ENCODE peak calls at places on chromosomes 3 and 15, in six cellular contexts. One of them, this sample, is unnamed. For H3K4me1, the result is how much of the 10 kb centered on the place peaks cover.

GRCh38 chr15:69163124-69163669 is 2.8 kb downstream of the GLCE start:
- DNase-seq in IMR-90: no peak
- DNase-seq in colonic mucosa: no peak
- DNase-seq in cardiac muscle cell: no peak
- DNase-seq in GM12878: no peak
- DNase-seq in trophoblast cell: no peak
- DNase-seq in this sample: no peak

GRCh38 chr3:150451329-150452084 is 43.4 kb downstream of the TSC22D2 start:
- DNase-seq in IMR-90: no peak
- DNase-seq in GM12878: no peak
- DNase-seq in trophoblast cell: no peak
- DNase-seq in colonic mucosa: no peak
- DNase-seq in cardiac muscle cell: peak
- DNase-seq in this sample: no peak

GRCh38 chr3:119149484-119149883 is 3.5 kb downstream of the TEX55 start:
- DNase-seq in IMR-90: peak
- DNase-seq in trophoblast cell: no peak
- DNase-seq in colonic mucosa: no peak
- DNase-seq in cardiac muscle cell: no peak
- DNase-seq in GM12878: no peak
- DNase-seq in this sample: no peak

GRCh38 chr15:78316211-78317077 is 17.0 kb upstream of the SKIC8 start:
- DNase-seq in colonic mucosa: peak
- DNase-seq in IMR-90: no peak
- DNase-seq in cardiac muscle cell: no peak
- DNase-seq in GM12878: no peak
- DNase-seq in trophoblast cell: no peak
- DNase-seq in this sample: no peak

GRCh38 chr3:138066383-138066782 is 49.0 kb downstream of the DZIP1L start:
- DNase-seq in GM12878: no peak
- DNase-seq in cardiac muscle cell: no peak
- DNase-seq in colonic mucosa: no peak
- DNase-seq in trophoblast cell: no peak
- DNase-seq in IMR-90: no peak
- DNase-seq in this sample: no peak

GRCh38 chr3:141271279-141272033 is 39.8 kb downstream of the PXYLP1 start:
- DNase-seq in GM12878: no peak
- DNase-seq in cardiac muscle cell: no peak
- DNase-seq in trophoblast cell: no peak
- DNase-seq in IMR-90: no peak
- DNase-seq in colonic mucosa: no peak
- DNase-seq in this sample: no peak

GRCh38 chr3:123610331-123610730 is 25.5 kb upstream of the HACD2 start:
- DNase-seq in IMR-90: no peak
- DNase-seq in colonic mucosa: no peak
- DNase-seq in trophoblast cell: no peak
- DNase-seq in cardiac muscle cell: no peak
- DNase-seq in GM12878: no peak
- DNase-seq in this sample: no peak

GRCh38 chr3:146781059-146781458 is 175.9 kb upstream of the PLSCR5 start:
- DNase-seq in IMR-90: no peak
- DNase-seq in colonic mucosa: no peak
- DNase-seq in GM12878: no peak
- DNase-seq in trophoblast cell: no peak
- DNase-seq in cardiac muscle cell: no peak
- DNase-seq in this sample: no peak

GRCh38 chr3:149151843-149152242 is 22.4 kb downstream of the HPS3 start:
- DNase-seq in trophoblast cell: no peak
- DNase-seq in cardiac muscle cell: no peak
- DNase-seq in GM12878: no peak
- DNase-seq in IMR-90: peak
- DNase-seq in colonic mucosa: no peak
- DNase-seq in this sample: no peak

GRCh38 chr3:41598804-41599481 is 363.0 kb downstream of the ULK4 start:
- DNase-seq in trophoblast cell: no peak
- DNase-seq in GM12878: no peak
- DNase-seq in IMR-90: peak
- DNase-seq in cardiac muscle cell: no peak
- DNase-seq in colonic mucosa: no peak
- DNase-seq in this sample: no peak

GRCh38 chr3:176574736-176575135 is 622.5 kb downstream of the TBL1XR1 start:
- DNase-seq in cardiac muscle cell: no peak
- DNase-seq in colonic mucosa: no peak
- DNase-seq in trophoblast cell: no peak
- DNase-seq in IMR-90: no peak
- DNase-seq in GM12878: no peak
- DNase-seq in this sample: peak

GRCh38 chr3:127388412-127388811 is 100.6 kb upstream of the PRR20G start:
- DNase-seq in cardiac muscle cell: no peak
- DNase-seq in GM12878: no peak
- DNase-seq in trophoblast cell: no peak
- DNase-seq in colonic mucosa: no peak
- DNase-seq in IMR-90: no peak
- DNase-seq in this sample: no peak

GRCh38 chr3:124558898-124559649 is 171.2 kb upstream of the UMPS start:
- DNase-seq in GM12878: no peak
- DNase-seq in cardiac muscle cell: peak
- DNase-seq in trophoblast cell: no peak
- DNase-seq in colonic mucosa: peak
- DNase-seq in IMR-90: peak
- DNase-seq in this sample: peak

GRCh38 chr3:85726241-85726640 is 767.5 kb downstream of the CADM2 start:
- DNase-seq in trophoblast cell: no peak
- DNase-seq in GM12878: no peak
- DNase-seq in colonic mucosa: no peak
- DNase-seq in IMR-90: peak
- DNase-seq in cardiac muscle cell: no peak
- DNase-seq in this sample: peak

GRCh38 chr3:23959147-23959900 is 14.2 kb downstream of the NR1D2 start:
- DNase-seq in cardiac muscle cell: no peak
- DNase-seq in GM12878: no peak
- DNase-seq in IMR-90: peak
- DNase-seq in colonic mucosa: no peak
- DNase-seq in trophoblast cell: peak
- DNase-seq in this sample: peak

GRCh38 chr3:88000853-88001252 is 58.0 kb downstream of the CGGBP1 start:
- DNase-seq in cardiac muscle cell: peak
- DNase-seq in IMR-90: no peak
- DNase-seq in trophoblast cell: peak
- DNase-seq in GM12878: no peak
- DNase-seq in colonic mucosa: no peak
- DNase-seq in this sample: no peak

GRCh38 chr3:59084598-59084997 is 34.8 kb upstream of the CFAP20DC start:
- DNase-seq in colonic mucosa: no peak
- DNase-seq in cardiac muscle cell: no peak
- DNase-seq in trophoblast cell: no peak
- DNase-seq in GM12878: no peak
- DNase-seq in IMR-90: no peak
- DNase-seq in this sample: peak

GRCh38 chr15:76312540-76313174 is 1.4 kb upstream of the ETFA start:
- DNase-seq in IMR-90: peak
- DNase-seq in cardiac muscle cell: no peak
- DNase-seq in colonic mucosa: no peak
- DNase-seq in GM12878: no peak
- DNase-seq in trophoblast cell: peak
- DNase-seq in this sample: peak

GRCh38 chr3:158809642-158810041 is 7.8 kb downstream of the MFSD1 start:
- DNase-seq in cardiac muscle cell: no peak
- DNase-seq in colonic mucosa: no peak
- DNase-seq in GM12878: no peak
- DNase-seq in IMR-90: peak
- DNase-seq in trophoblast cell: no peak
- DNase-seq in this sample: no peak

GRCh38 chr15:75836953-75837321 is 6.3 kb upstream of the UBE2Q2 start:
- DNase-seq in colonic mucosa: no peak
- DNase-seq in cardiac muscle cell: no peak
- DNase-seq in GM12878: peak
- DNase-seq in IMR-90: peak
- DNase-seq in trophoblast cell: no peak
- DNase-seq in this sample: peak

GRCh38 chr3:36944012-36944640 is 728 bp downstream of the TRANK1 start:
- DNase-seq in cardiac muscle cell: peak
- DNase-seq in IMR-90: peak
- DNase-seq in colonic mucosa: peak
- DNase-seq in trophoblast cell: peak
- DNase-seq in GM12878: no peak
- DNase-seq in this sample: peak

GRCh38 chr3:129855454-129856419 is 37.8 kb downstream of the TMCC1 start:
- DNase-seq in IMR-90: peak
- DNase-seq in cardiac muscle cell: no peak
- DNase-seq in trophoblast cell: no peak
- DNase-seq in colonic mucosa: no peak
- DNase-seq in GM12878: no peak
- DNase-seq in this sample: no peak

GRCh38 chr15:33195283-33195682 is 769 bp upstream of the FMN1 start:
- DNase-seq in IMR-90: no peak
- DNase-seq in cardiac muscle cell: no peak
- DNase-seq in trophoblast cell: no peak
- DNase-seq in colonic mucosa: no peak
- DNase-seq in GM12878: no peak
- DNase-seq in this sample: no peak

GRCh38 chr3:131728898-131729297 is 226.1 kb upstream of the MRPL3 start:
- DNase-seq in GM12878: no peak
- DNase-seq in trophoblast cell: peak
- DNase-seq in colonic mucosa: no peak
- DNase-seq in IMR-90: no peak
- DNase-seq in cardiac muscle cell: no peak
- DNase-seq in this sample: no peak

GRCh38 chr3:195746751-195747150 is 26.0 kb downstream of the MUC20 start:
- DNase-seq in GM12878: no peak
- DNase-seq in trophoblast cell: no peak
- DNase-seq in colonic mucosa: no peak
- DNase-seq in IMR-90: no peak
- DNase-seq in cardiac muscle cell: no peak
- DNase-seq in this sample: no peak

GRCh38 chr3:6825527-6825926 is 35.4 kb upstream of the GRM7 start:
- DNase-seq in cardiac muscle cell: no peak
- DNase-seq in GM12878: no peak
- DNase-seq in colonic mucosa: no peak
- DNase-seq in IMR-90: no peak
- DNase-seq in trophoblast cell: no peak
- DNase-seq in this sample: no peak

GRCh38 chr3:179956416-179956830 is 80.3 kb downstream of the PEX5L start:
- DNase-seq in trophoblast cell: no peak
- DNase-seq in colonic mucosa: no peak
- DNase-seq in IMR-90: no peak
- DNase-seq in GM12878: peak
- DNase-seq in cardiac muscle cell: no peak
- DNase-seq in this sample: no peak

GRCh38 chr15:45862034-45862433 is 227.2 kb downstream of the SQOR start:
- DNase-seq in cardiac muscle cell: no peak
- DNase-seq in trophoblast cell: peak
- DNase-seq in IMR-90: no peak
- DNase-seq in GM12878: no peak
- DNase-seq in colonic mucosa: no peak
- DNase-seq in this sample: peak

GRCh38 chr3:194732617-194733016 is 46.9 kb downstream of the FAM43A start:
- DNase-seq in colonic mucosa: no peak
- DNase-seq in IMR-90: no peak
- DNase-seq in trophoblast cell: no peak
- DNase-seq in cardiac muscle cell: no peak
- DNase-seq in GM12878: no peak
- DNase-seq in this sample: no peak

GRCh38 chr3:100899440-100900091 is 93.7 kb downstream of the ABI3BP start:
- DNase-seq in colonic mucosa: no peak
- DNase-seq in trophoblast cell: no peak
- DNase-seq in IMR-90: no peak
- DNase-seq in cardiac muscle cell: no peak
- DNase-seq in GM12878: peak
- DNase-seq in this sample: no peak

GRCh38 chr3:181687190-181687589 is 24.5 kb upstream of the SOX2 start:
- DNase-seq in colonic mucosa: no peak
- DNase-seq in GM12878: no peak
- DNase-seq in cardiac muscle cell: no peak
- DNase-seq in trophoblast cell: no peak
- DNase-seq in IMR-90: no peak
- DNase-seq in this sample: no peak

GRCh38 chr3:46925585-46925934 is 48.0 kb downstream of the PTH1R start:
- DNase-seq in colonic mucosa: no peak
- DNase-seq in GM12878: no peak
- DNase-seq in trophoblast cell: no peak
- DNase-seq in cardiac muscle cell: no peak
- DNase-seq in IMR-90: no peak
- DNase-seq in this sample: no peak
- H3K27ac ChIP-seq in colonic mucosa: no peak
- H3K27ac ChIP-seq in GM12878: peak
- H3K27ac ChIP-seq in trophoblast cell: no peak
- H3K27ac ChIP-seq in cardiac muscle cell: no peak
- H3K27ac ChIP-seq in IMR-90: no peak
- H3K27ac ChIP-seq in this sample: no peak

GRCh38 chr3:161560006-161560637 is 63.5 kb downstream of the OTOL1 start:
- DNase-seq in trophoblast cell: peak
- DNase-seq in IMR-90: peak
- DNase-seq in GM12878: no peak
- DNase-seq in cardiac muscle cell: peak
- DNase-seq in colonic mucosa: peak
- DNase-seq in this sample: peak

GRCh38 chr3:161556533-161556932 is 59.9 kb downstream of the OTOL1 start:
- DNase-seq in colonic mucosa: no peak
- DNase-seq in trophoblast cell: no peak
- DNase-seq in IMR-90: no peak
- DNase-seq in cardiac muscle cell: peak
- DNase-seq in GM12878: no peak
- DNase-seq in this sample: no peak

GRCh38 chr3:161558256-161558655 is 61.6 kb downstream of the OTOL1 start:
- DNase-seq in cardiac muscle cell: peak
- DNase-seq in colonic mucosa: no peak
- DNase-seq in GM12878: no peak
- DNase-seq in trophoblast cell: no peak
- DNase-seq in IMR-90: no peak
- DNase-seq in this sample: no peak

GRCh38 chr3:161557751-161558150 is 61.1 kb downstream of the OTOL1 start:
- DNase-seq in colonic mucosa: no peak
- DNase-seq in GM12878: no peak
- DNase-seq in trophoblast cell: no peak
- DNase-seq in cardiac muscle cell: no peak
- DNase-seq in IMR-90: no peak
- DNase-seq in this sample: no peak

GRCh38 chr3:161559177-161559998 is 62.8 kb downstream of the OTOL1 start:
- DNase-seq in colonic mucosa: no peak
- DNase-seq in cardiac muscle cell: peak
- DNase-seq in IMR-90: peak
- DNase-seq in GM12878: no peak
- DNase-seq in trophoblast cell: peak
- DNase-seq in this sample: peak
- H3K4me1 ChIP-seq in colonic mucosa: under half
- H3K4me1 ChIP-seq in cardiac muscle cell: under half
- H3K4me1 ChIP-seq in IMR-90: under half
- H3K4me1 ChIP-seq in GM12878: under half
- H3K4me1 ChIP-seq in trophoblast cell: under half
- H3K4me1 ChIP-seq in this sample: under half

GRCh38 chr15:98823012-98823458 is 174.7 kb downstream of the IGF1R start:
- DNase-seq in trophoblast cell: no peak
- DNase-seq in colonic mucosa: no peak
- DNase-seq in GM12878: peak
- DNase-seq in cardiac muscle cell: no peak
- DNase-seq in IMR-90: peak
- DNase-seq in this sample: peak
- H3K27ac ChIP-seq in trophoblast cell: no peak
- H3K27ac ChIP-seq in colonic mucosa: peak
- H3K27ac ChIP-seq in GM12878: no peak
- H3K27ac ChIP-seq in cardiac muscle cell: no peak
- H3K27ac ChIP-seq in IMR-90: no peak
- H3K27ac ChIP-seq in this sample: no peak

GRCh38 chr3:50318615-50319014 is 3.9 kb downstream of the HYAL2 start:
- DNase-seq in trophoblast cell: no peak
- DNase-seq in cardiac muscle cell: no peak
- DNase-seq in colonic mucosa: no peak
- DNase-seq in IMR-90: no peak
- DNase-seq in GM12878: no peak
- DNase-seq in this sample: no peak
- H3K4me1 ChIP-seq in trophoblast cell: under half
- H3K4me1 ChIP-seq in cardiac muscle cell: under half
- H3K4me1 ChIP-seq in colonic mucosa: under half
- H3K4me1 ChIP-seq in IMR-90: under half
- H3K4me1 ChIP-seq in GM12878: under half
- H3K4me1 ChIP-seq in this sample: under half

This sample was measured in foreskin keratinocyte.